ENCODE peak calls at places on chromosomes 6 and 20, in five cellular contexts. R, H, N, G and Z are unnamed samples.

GRCh38 chr20:50083034-50083433 is 29.9 kb downstream of the UBE2V1 start:
- DNase-seq in G (no peak), H (no peak), R (no peak), N (no peak), Z (no peak)

GRCh38 chr6:46606318-46606717 is 46.3 kb downstream of the CYP39A1 start:
- DNase-seq in R (no peak), N (peak), G (no peak), H (peak), Z (no peak)

GRCh38 chr20:17621229-17621968 is 51.5 kb downstream of the DSTN start:
- DNase-seq in N (no peak), H (no peak), R (peak), G (no peak), Z (no peak)

GRCh38 chr20:33785503-33785902 is 25.6 kb upstream of the CHMP4B start:
- DNase-seq in H (no peak), G (no peak), R (no peak), N (no peak), Z (no peak)

GRCh38 chr6:24859608-24860007 is 60.9 kb upstream of the ARMH2 start:
- DNase-seq in N (no peak), R (no peak), H (no peak), G (no peak), Z (no peak)

GRCh38 chr20:19866070-19866469 is 108.0 kb downstream of the RIN2 start:
- DNase-seq in N (no peak), R (no peak), G (no peak), H (no peak), Z (no peak)

GRCh38 chr6:146289816-146290588 is 253.6 kb upstream of the RAB32 start:
- DNase-seq in N (peak), H (no peak), G (peak), R (no peak), Z (no peak)

GRCh38 chr6:80642452-80642851 is 536.0 kb downstream of the BCKDHB start:
- DNase-seq in N (peak), H (no peak), R (no peak), G (no peak), Z (no peak)

GRCh38 chr20:24497851-24498250 is 28.4 kb downstream of the SYNDIG1 start:
- DNase-seq in G (no peak), H (no peak), R (no peak), N (peak), Z (no peak)

GRCh38 chr6:12474167-12475140 is 184.3 kb downstream of the EDN1 start:
- DNase-seq in N (no peak), H (no peak), G (no peak), R (no peak), Z (no peak)

GRCh38 chr6:11766589-11767450 is 11.8 kb downstream of the ADTRP start:
- DNase-seq in H (no peak), R (no peak), G (peak), N (peak), Z (no peak)

GRCh38 chr6:168089186-168090063 is 10.4 kb upstream of the FRMD1 start:
- DNase-seq in H (no peak), G (no peak), N (no peak), R (no peak), Z (no peak)

GRCh38 chr6:53794073-53794719 is 609 bp upstream of the LRRC1 start:
- DNase-seq in H (peak), R (peak), G (peak), N (peak), Z (peak)

GRCh38 chr6:36676142-36677058 is 2.1 kb upstream of the CDKN1A start:
- DNase-seq in H (no peak), R (no peak), G (no peak), N (peak), Z (no peak)

GRCh38 chr6:64280569-64280968 is 645.0 kb downstream of the PHF3 start:
- DNase-seq in R (no peak), G (no peak), H (peak), N (peak), Z (peak)

GRCh38 chr6:139051396-139052070 is 23.0 kb downstream of the ABRACL start:
- DNase-seq in H (no peak), N (no peak), R (no peak), G (no peak), Z (no peak)

GRCh38 chr6:37717836-37718251 is 20.2 kb upstream of the MDGA1 start:
- DNase-seq in H (no peak), G (no peak), N (peak), R (no peak), Z (no peak)

GRCh38 chr6:101509556-101509955 is 116.0 kb downstream of the GRIK2 start:
- DNase-seq in H (no peak), R (no peak), G (no peak), N (no peak), Z (no peak)

GRCh38 chr6:82178084-82178758 is 69.3 kb downstream of the IBTK start:
- DNase-seq in G (peak), R (no peak), H (no peak), N (peak), Z (no peak)

GRCh38 chr6:18166314-18167007 is 11.2 kb downstream of the KDM1B start:
- DNase-seq in R (no peak), G (no peak), N (no peak), H (no peak), Z (no peak)

GRCh38 chr6:127026247-127026646 is 92.2 kb upstream of the RSPO3 start:
- DNase-seq in H (no peak), R (no peak), G (no peak), N (peak), Z (no peak)

GRCh38 chr6:148345176-148345575 is 2.5 kb downstream of the SASH1 start:
- DNase-seq in H (no peak), R (no peak), G (no peak), N (no peak), Z (no peak)

GRCh38 chr6:121828567-121828966 is 393.1 kb downstream of the GJA1 start:
- DNase-seq in H (no peak), G (peak), R (no peak), N (no peak), Z (no peak)

GRCh38 chr6:31465718-31466117 is 32.2 kb upstream of the MICB start:
- DNase-seq in R (no peak), N (no peak), G (no peak), H (no peak), Z (no peak)

GRCh38 chr6:56364482-56365313 is 117.3 kb upstream of the COL21A1 start:
- DNase-seq in N (peak), H (no peak), R (no peak), G (no peak), Z (no peak)

GRCh38 chr6:31246051-31246495 is 25.8 kb downstream of the HLA-C start:
- DNase-seq in R (no peak), H (no peak), G (peak), N (peak), Z (no peak)

GRCh38 chr6:33958863-33959651 is 155.3 kb upstream of the MLN start:
- DNase-seq in N (no peak), R (no peak), H (no peak), G (no peak), Z (peak)

GRCh38 chr6:4790158-4790899 is 14.1 kb downstream of the CDYL start:
- DNase-seq in R (no peak), H (no peak), N (peak), G (no peak), Z (no peak)

GRCh38 chr6:17297261-17298080 is 16.3 kb downstream of the RBM24 start:
- DNase-seq in R (no peak), H (no peak), N (peak), G (no peak), Z (no peak)

GRCh38 chr6:33430991-33431879 is 11.4 kb downstream of the SYNGAP1 start:
- DNase-seq in H (peak), G (no peak), R (peak), N (peak), Z (no peak)

GRCh38 chr6:105443941-105444340 is 41.1 kb upstream of the PREP start:
- DNase-seq in G (no peak), N (no peak), R (no peak), H (no peak), Z (no peak)

GRCh38 chr20:48657426-48658197 is 170.2 kb downstream of the PREX1 start:
- DNase-seq in R (no peak), N (peak), H (peak), G (peak), Z (peak)

GRCh38 chr20:51387125-51387865 is 155.2 kb downstream of the NFATC2 start:
- DNase-seq in R (no peak), N (no peak), G (no peak), H (no peak), Z (no peak)

GRCh38 chr6:170150590-170150945 is 140.3 kb downstream of the DLL1 start:
- DNase-seq in H (no peak), R (no peak), G (no peak), N (no peak), Z (no peak)

GRCh38 chr6:165632194-165632593 is 30.8 kb downstream of the PDE10A start:
- DNase-seq in N (peak), R (no peak), G (no peak), H (no peak), Z (no peak)

GRCh38 chr6:125742433-125743120 is 6.9 kb upstream of the HEY2 start:
- DNase-seq in R (no peak), H (no peak), G (no peak), N (no peak), Z (no peak)